ENCODE peak calls at places on chromosome 7, in ten cellular contexts. Q is GM20000, B is uterus, K is upper lobe of right lung, T is nephron progenitor cell, V is cardiac fibroblast, M is hepatocyte, N is suprapubic skin, W is GM06990, Z is GM12864. R is an unnamed sample.

GRCh38 chr7:148535227-148535626 is 55.3 kb upstream of the C7orf33 start:
- DNase-seq in K (no peak), V (peak), B (peak), M (peak), W (peak), T (peak), N (no peak), Q (peak), Z (no peak), R (peak)

GRCh38 chr7:38321515-38321944 is 48.1 kb upstream of the TARP start:
- DNase-seq in B (no peak), V (peak), W (no peak), M (no peak), Q (no peak), Z (no peak), T (no peak), K (no peak), N (no peak), R (no peak)

GRCh38 chr7:148793590-148793989 is 90.5 kb downstream of the EZH2 start:
- DNase-seq in B (no peak), Z (no peak), K (no peak), T (no peak), N (no peak), V (peak), Q (no peak), W (no peak), M (no peak), R (no peak)

GRCh38 chr7:44894881-44895600 is 9.7 kb upstream of the PURB start:
- DNase-seq in M (no peak), Z (no peak), B (no peak), V (no peak), K (no peak), N (no peak), T (no peak), Q (no peak), W (no peak), R (no peak)

GRCh38 chr7:157689269-157690057 is 352.7 kb downstream of the DNAJB6 start:
- DNase-seq in B (no peak), M (no peak), N (peak), Z (no peak), K (peak), Q (no peak), T (peak), W (no peak), V (no peak), R (no peak)

GRCh38 chr7:1055084-1055450 is 10.7 kb downstream of the GPR146 start:
- DNase-seq in W (no peak), Q (no peak), K (peak), V (peak), M (peak), N (no peak), Z (no peak), B (peak), T (peak), R (no peak)

GRCh38 chr7:131244259-131244852 is 83.3 kb upstream of the MKLN1 start:
- DNase-seq in T (no peak), B (peak), K (no peak), W (no peak), Z (no peak), V (peak), Q (no peak), N (no peak), M (peak), R (no peak)

GRCh38 chr7:47601119-47601880 is 19.4 kb upstream of the TNS3 start:
- DNase-seq in W (no peak), M (no peak), Z (no peak), T (no peak), V (peak), K (no peak), B (no peak), N (no peak), Q (no peak), R (no peak)

GRCh38 chr7:37284805-37285211 is 163.9 kb downstream of the ELMO1 start:
- DNase-seq in V (peak), T (peak), W (peak), N (no peak), K (peak), B (peak), M (peak), Z (no peak), Q (peak), R (peak)

GRCh38 chr7:146115665-146116451 is 743 bp upstream of the CNTNAP2 start:
- DNase-seq in T (peak), V (peak), Q (peak), N (no peak), K (peak), Z (no peak), W (no peak), M (peak), B (no peak), R (peak)

GRCh38 chr7:139482662-139483466 is 609 bp downstream of the KLRG2 start:
- DNase-seq in K (peak), Q (no peak), B (no peak), N (no peak), V (peak), M (peak), Z (no peak), T (peak), W (peak), R (no peak)

GRCh38 chr7:74587435-74588126 is 69.9 kb upstream of the GTF2I start:
- DNase-seq in B (peak), N (peak), Q (peak), T (peak), V (peak), Z (peak), W (peak), M (peak), K (peak), R (peak)

GRCh38 chr7:150703209-150703608 is 13.2 kb upstream of the GIMAP1 start:
- DNase-seq in T (no peak), Z (no peak), Q (no peak), V (no peak), K (no peak), N (no peak), W (no peak), B (no peak), M (no peak), R (no peak)

GRCh38 chr7:100109521-100110163 is 8.2 kb downstream of the AP4M1 start:
- DNase-seq in Q (no peak), Z (no peak), B (no peak), T (no peak), K (no peak), N (no peak), M (no peak), W (no peak), V (no peak), R (no peak)
- TF ChIP-seq CTCF in Q (no peak), Z (no peak), B (no peak), T (no peak), K (no peak), N (no peak), M (peak), W (no peak), V (no peak), R (no peak)

GRCh38 chr7:28409716-28410627 is 2.3 kb upstream of the CREB5 start:
- DNase-seq in B (peak), Z (no peak), K (peak), M (peak), T (peak), V (peak), N (no peak), W (peak), Q (peak), R (peak)

GRCh38 chr7:28410628-28411578 is 1.4 kb upstream of the CREB5 start:
- DNase-seq in N (peak), Q (peak), M (peak), Z (no peak), V (peak), B (peak), W (peak), T (peak), K (no peak), R (peak)

GRCh38 chr7:28414453-28414852 is 2.1 kb downstream of the CREB5 start:
- DNase-seq in M (no peak), Z (no peak), N (no peak), V (no peak), Q (no peak), K (no peak), B (no peak), T (no peak), W (no peak), R (no peak)

GRCh38 chr7:28408974-28409715 is 3.2 kb upstream of the CREB5 start:
- DNase-seq in W (peak), V (peak), M (peak), Z (peak), N (peak), K (peak), Q (peak), B (peak), T (peak), R (peak)

GRCh38 chr7:28411876-28412662 is at the start of gene CREB5:
- DNase-seq in B (no peak), N (no peak), M (peak), V (no peak), K (no peak), W (no peak), Z (no peak), Q (peak), T (no peak), R (peak)
- TF ChIP-seq CTCF in B (no peak), N (no peak), M (peak), V (no peak), K (no peak), W (peak), Z (peak), Q (peak), T (peak), R (peak)

DNA sequence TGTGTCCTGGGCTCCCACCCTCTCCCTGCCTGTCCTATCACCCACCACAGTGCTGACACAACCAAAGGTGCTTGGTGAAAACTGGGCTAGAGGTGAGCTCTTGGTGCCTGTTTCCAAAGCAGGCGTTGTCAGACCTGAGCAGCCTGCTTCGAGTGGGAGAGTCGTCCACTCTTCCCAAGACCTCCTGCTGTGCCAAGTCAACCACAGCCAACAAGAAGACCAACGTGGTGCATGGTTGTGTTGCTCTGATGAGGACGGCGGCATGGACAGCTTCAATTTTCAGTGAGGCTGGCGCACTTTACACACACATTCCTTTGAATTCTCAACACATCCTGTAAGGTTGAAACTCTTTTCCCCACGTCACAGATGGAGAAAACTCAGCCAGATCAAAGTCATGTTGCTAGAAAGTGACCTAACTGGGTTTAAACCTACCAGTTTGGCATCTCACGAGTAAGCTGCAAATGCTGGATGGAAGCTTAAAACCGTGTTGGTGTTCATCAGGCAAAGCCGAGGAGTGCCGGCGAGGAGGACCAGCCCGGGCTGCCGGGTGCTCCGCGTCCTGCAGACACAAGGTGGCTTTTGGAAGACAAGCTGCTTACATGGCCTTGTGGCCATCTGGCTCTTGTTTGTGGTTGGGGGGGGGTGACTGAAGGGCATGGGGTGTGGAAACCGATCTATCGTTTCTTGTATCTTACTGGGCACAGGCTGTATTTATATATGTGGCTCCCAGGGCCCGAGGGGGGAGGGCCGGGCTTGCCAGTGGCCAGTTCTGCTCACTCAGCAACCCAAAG is 39.3 kb downstream of the INSIG1 start:
- DNase-seq in Q (no peak), N (no peak), T (no peak), K (no peak), W (no peak), V (no peak), Z (no peak), B (no peak), M (no peak), R (no peak)
- TF ChIP-seq CTCF in Q (no peak), N (no peak), T (no peak), K (no peak), W (no peak), V (no peak), Z (no peak), B (no peak), M (no peak), R (no peak)

GRCh38 chr7:100148559-100149328 is at the start of gene LAMTOR4:
- DNase-seq in M (peak), K (peak), T (peak), W (peak), B (peak), N (peak), V (peak), Z (peak), Q (peak), R (peak)
- TF ChIP-seq CTCF in M (no peak), K (no peak), T (no peak), W (peak), B (peak), N (no peak), V (peak), Z (peak), Q (no peak), R (no peak)

GRCh38 chr7:101401390-101402080 is 38.9 kb downstream of the COL26A1 start:
- DNase-seq in V (no peak), T (no peak), Z (no peak), W (no peak), N (no peak), K (no peak), B (no peak), Q (no peak), M (no peak), R (no peak)
- TF ChIP-seq CTCF in V (no peak), T (no peak), Z (no peak), W (no peak), N (no peak), K (no peak), B (no peak), Q (no peak), M (no peak), R (no peak)

GRCh38 chr7:152074673-152075072 is 49.2 kb downstream of the GALNT11 start:
- DNase-seq in M (no peak), W (no peak), Z (no peak), Q (no peak), K (no peak), B (no peak), N (no peak), V (no peak), T (no peak), R (no peak)

GRCh38 chr7:152073352-152073751 is 47.9 kb downstream of the GALNT11 start:
- DNase-seq in V (no peak), W (no peak), T (no peak), Z (no peak), B (no peak), Q (no peak), M (no peak), N (no peak), K (no peak), R (no peak)

GRCh38 chr7:152076940-152077933 is 51.8 kb downstream of the GALNT11 start:
- DNase-seq in T (no peak), Q (no peak), M (no peak), B (no peak), N (no peak), W (no peak), Z (no peak), K (peak), V (peak), R (no peak)

GRCh38 chr7:152078025-152078424 is 52.6 kb downstream of the GALNT11 start:
- DNase-seq in W (no peak), Z (no peak), T (no peak), K (no peak), B (no peak), V (no peak), Q (no peak), N (no peak), M (no peak), R (no peak)

GRCh38 chr7:152076324-152076821 is 50.9 kb downstream of the GALNT11 start:
- DNase-seq in Z (peak), B (no peak), T (peak), W (no peak), K (no peak), V (peak), M (peak), Q (no peak), N (no peak), R (no peak)
- TF ChIP-seq CTCF in Z (peak), B (no peak), T (peak), W (peak), K (peak), V (peak), M (peak), Q (no peak), N (peak), R (peak)

DNA sequence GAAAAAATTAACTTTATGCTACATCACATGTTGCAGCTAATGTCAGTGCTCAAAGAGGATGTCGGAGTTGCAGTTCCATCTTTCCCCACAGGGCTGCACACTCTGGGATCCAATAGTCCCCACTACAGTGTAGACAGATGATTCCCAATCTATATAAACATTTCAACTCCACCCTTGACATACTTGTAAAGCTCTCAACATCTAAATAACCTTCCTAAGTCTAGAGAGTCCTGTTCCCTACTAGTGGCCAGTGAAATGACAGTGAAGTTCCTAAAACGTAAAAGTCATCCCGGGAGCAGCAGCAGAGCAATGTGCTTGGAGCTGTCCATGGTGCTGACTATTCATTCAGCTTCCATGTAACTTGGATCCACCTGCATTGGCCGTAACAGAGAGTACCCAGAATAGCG is 145.1 kb downstream of the GRM8 start:
- DNase-seq in K (no peak), N (no peak), Z (peak), M (peak), V (peak), B (no peak), Q (peak), T (peak), W (peak), R (peak)
- TF ChIP-seq CTCF in K (peak), N (peak), Z (peak), M (peak), V (peak), B (no peak), Q (peak), T (peak), W (peak), R (peak)

DNA sequence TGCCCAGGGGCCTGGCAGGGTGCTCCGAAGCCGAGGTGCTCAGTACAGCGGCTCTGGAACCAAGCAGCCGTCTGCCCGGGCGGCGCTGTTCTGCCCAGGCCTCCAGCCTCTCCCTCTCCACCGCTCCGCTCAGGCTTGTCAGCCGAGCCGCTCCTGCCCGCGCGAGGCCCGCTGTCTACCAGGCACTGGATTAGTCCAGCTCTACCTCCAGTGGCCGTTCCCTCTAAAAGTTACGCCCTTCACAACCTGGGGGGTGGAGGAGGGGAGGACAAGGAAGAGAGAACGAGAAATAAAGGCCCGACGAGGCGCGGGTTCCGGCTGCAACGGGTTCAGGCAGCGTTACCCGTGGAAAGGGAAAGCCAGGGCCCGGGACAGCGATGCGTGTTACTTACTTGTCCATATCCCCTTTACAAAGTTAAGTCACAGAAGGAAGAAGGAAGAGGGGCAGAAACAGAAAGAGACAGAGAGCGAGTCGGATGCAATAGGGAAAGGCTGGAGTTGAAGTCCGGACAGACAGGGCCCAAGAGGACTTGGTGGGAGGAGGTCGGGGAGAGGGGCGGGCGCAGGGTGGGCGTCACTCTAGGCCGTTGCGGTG is 2.9 kb downstream of the SP8 start:
- DNase-seq in V (peak), T (peak), Q (peak), N (no peak), K (no peak), M (peak), B (no peak), W (no peak), Z (no peak), R (no peak)
- TF ChIP-seq CTCF in V (no peak), T (no peak), Q (no peak), N (no peak), K (no peak), M (peak), B (no peak), W (no peak), Z (no peak), R (no peak)